ENCODE peak calls at places on chromosome 4, in four cellular contexts. X is Kasumi-1, V is HT1080, L is glutamatergic neuron. S is an unnamed sample.
A peak's percentile ranks its signal among the peaks of the same experiment; 100 is the strongest.

GRCh38 chr4:68074397-68074796 is 55.3 kb downstream of the TMPRSS11F start:
- DNase-seq in X (no peak), V (peak; percentile 59), L (no peak), S (no peak)

GRCh38 chr4:182642831-182643230 is 274.4 kb downstream of the DCTD start:
- DNase-seq in X (peak; percentile 32), V (no peak), L (no peak), S (no peak)

GRCh38 chr4:7156273-7157139 is 35.8 kb upstream of the SORCS2 start:
- DNase-seq in X (no peak), V (no peak), L (peak; percentile 11), S (peak; percentile 74)

GRCh38 chr4:43886196-43886595 is 562.4 kb downstream of the KCTD8 start:
- DNase-seq in X (no peak), V (no peak), L (no peak), S (no peak)

GRCh38 chr4:123127218-123127617 is 204.8 kb upstream of the NUDT6 start:
- DNase-seq in X (peak; percentile 16), V (no peak), L (no peak), S (no peak)

GRCh38 chr4:118968813-118969212 is 80.2 kb downstream of the SYNPO2 start:
- DNase-seq in X (no peak), V (no peak), L (no peak), S (no peak)

GRCh38 chr4:53128959-53129358 is 236.9 kb downstream of the SCFD2 start:
- DNase-seq in X (no peak), V (no peak), L (no peak), S (no peak)

GRCh38 chr4:163382178-163382869 is 38.6 kb downstream of the NPY5R start:
- DNase-seq in X (no peak), V (no peak), L (no peak), S (no peak)

GRCh38 chr4:6767725-6768538 is 14.6 kb upstream of the KIAA0232 start:
- DNase-seq in X (no peak), V (no peak), L (no peak), S (no peak)

GRCh38 chr4:145130788-145131398 is 32.8 kb downstream of the ABCE1 start:
- DNase-seq in X (peak; percentile 23), V (peak; percentile 39), L (no peak), S (no peak)

GRCh38 chr4:175412744-175413143 is 399.3 kb downstream of the GPM6A start:
- DNase-seq in X (no peak), V (peak; percentile 67), L (no peak), S (no peak)

GRCh38 chr4:122041312-122041711 is 89.5 kb upstream of the TRPC3 start:
- DNase-seq in X (no peak), V (no peak), L (no peak), S (no peak)

GRCh38 chr4:41619161-41619560 is 81.2 kb downstream of the LIMCH1 start:
- DNase-seq in X (no peak), V (no peak), L (no peak), S (no peak)

GRCh38 chr4:17721496-17722360 is 59.7 kb downstream of the FAM184B start:
- DNase-seq in X (no peak), V (peak; percentile 81), L (no peak), S (peak; percentile 62)

GRCh38 chr4:123652501-123652900 is 255.9 kb downstream of the SPRY1 start:
- DNase-seq in X (no peak), V (no peak), L (no peak), S (no peak)

GRCh38 chr4:137685357-137685756 is 153.1 kb upstream of the PCDH18 start:
- DNase-seq in X (no peak), V (no peak), L (no peak), S (no peak)

GRCh38 chr4:82823062-82823461 is 24.5 kb upstream of the SCD5 start:
- DNase-seq in X (no peak), V (no peak), L (no peak), S (no peak)

GRCh38 chr4:84971319-84971932 is 4.9 kb upstream of the WDFY3 start:
- DNase-seq in X (peak; percentile 75), V (peak; percentile 34), L (no peak), S (peak; percentile 33)

GRCh38 chr4:15778742-15779231 is 659 bp downstream of the CD38 start:
- DNase-seq in X (peak; percentile 55), V (no peak), L (no peak), S (peak; percentile 76)

GRCh38 chr4:172851534-172851933 is 317.1 kb upstream of the GALNT7 start:
- DNase-seq in X (no peak), V (peak; percentile 73), L (no peak), S (no peak)

GRCh38 chr4:8241895-8242696 is 27.5 kb upstream of the HTRA3 start:
- DNase-seq in X (peak; percentile 53), V (peak; percentile 78), L (peak; percentile 98), S (peak; percentile 93)

GRCh38 chr4:112411781-112412281 is 104.1 kb downstream of the NEUROG2 start:
- DNase-seq in X (no peak), V (no peak), L (no peak), S (peak; percentile 60)

GRCh38 chr4:90786602-90787001 is 659.4 kb downstream of the CCSER1 start:
- DNase-seq in X (no peak), V (no peak), L (no peak), S (no peak)

GRCh38 chr4:121728066-121728465 is 31.3 kb upstream of the ANXA5 start:
- DNase-seq in X (no peak), V (peak; percentile 90), L (no peak), S (no peak)

GRCh38 chr4:4485806-4486205 is 56.0 kb downstream of the STX18 start:
- DNase-seq in X (no peak), V (no peak), L (no peak), S (no peak)

GRCh38 chr4:3313556-3314228 is 20.9 kb downstream of the RGS12 start:
- DNase-seq in X (no peak), V (no peak), L (no peak), S (no peak)

GRCh38 chr4:33722254-33722653 is 2522.1 kb downstream of the ARAP2 start:
- DNase-seq in X (no peak), V (no peak), L (no peak), S (no peak)

GRCh38 chr4:52915131-52915645 is 53.1 kb downstream of the RASL11B start:
- DNase-seq in X (no peak), V (no peak), L (no peak), S (no peak)

GRCh38 chr4:26073886-26074560 is 160.0 kb downstream of the SMIM20 start:
- DNase-seq in X (no peak), V (no peak), L (no peak), S (no peak)

GRCh38 chr4:48804584-48805301 is 24.7 kb upstream of the FRYL start:
- DNase-seq in X (no peak), V (no peak), L (no peak), S (no peak)

GRCh38 chr4:174256277-174256713 is 27.2 kb downstream of the FBXO8 start:
- DNase-seq in X (no peak), V (no peak), L (no peak), S (no peak)

GRCh38 chr4:77917075-77917474 is 54.4 kb downstream of the MRPL1 start:
- DNase-seq in X (no peak), V (no peak), L (no peak), S (no peak)

GRCh38 chr4:172680701-172681100 is 487.9 kb upstream of the GALNT7 start:
- DNase-seq in X (no peak), V (no peak), L (no peak), S (no peak)

S was measured in retina.